ENCODE peak calls at places on chromosomes 11 and 22, in four cellular contexts. One of them, this sample, is unnamed.

GRCh38 chr22:26648011-26648497 is 9.3 kb upstream of the MIAT start:
- DNase-seq in stimulated activated CD8-positive, alpha-beta memory T cell treated with anti-CD3 and anti-CD28 coated beads, Interleukin-15, amount 100 ng/mL, for 4 hours: no peak
- DNase-seq in stimulated activated CD4-positive, alpha-beta T cell treated with anti-CD3 and anti-CD28 coated beads, Interleukin-15, amount 100 ng/mL, for 24 hours: peak
- DNase-seq in ACHN: no peak
- DNase-seq in this sample: no peak

GRCh38 chr22:21569459-21570161 is 2.1 kb downstream of the UBE2L3 start:
- DNase-seq in stimulated activated CD8-positive, alpha-beta memory T cell treated with anti-CD3 and anti-CD28 coated beads, Interleukin-15, amount 100 ng/mL, for 4 hours: no peak
- DNase-seq in stimulated activated CD4-positive, alpha-beta T cell treated with anti-CD3 and anti-CD28 coated beads, Interleukin-15, amount 100 ng/mL, for 24 hours: no peak
- DNase-seq in ACHN: no peak
- DNase-seq in this sample: no peak

GRCh38 chr22:49395617-49396016 is 432.1 kb downstream of the BRD1 start:
- DNase-seq in stimulated activated CD8-positive, alpha-beta memory T cell treated with anti-CD3 and anti-CD28 coated beads, Interleukin-15, amount 100 ng/mL, for 4 hours: no peak
- DNase-seq in stimulated activated CD4-positive, alpha-beta T cell treated with anti-CD3 and anti-CD28 coated beads, Interleukin-15, amount 100 ng/mL, for 24 hours: no peak
- DNase-seq in ACHN: no peak
- DNase-seq in this sample: no peak

GRCh38 chr11:91947215-91947614 is 277.4 kb upstream of the FAT3 start:
- DNase-seq in stimulated activated CD8-positive, alpha-beta memory T cell treated with anti-CD3 and anti-CD28 coated beads, Interleukin-15, amount 100 ng/mL, for 4 hours: no peak
- DNase-seq in stimulated activated CD4-positive, alpha-beta T cell treated with anti-CD3 and anti-CD28 coated beads, Interleukin-15, amount 100 ng/mL, for 24 hours: no peak
- DNase-seq in ACHN: no peak
- DNase-seq in this sample: peak

GRCh38 chr11:13358871-13359270 is 81.3 kb downstream of the BMAL1 start:
- DNase-seq in stimulated activated CD8-positive, alpha-beta memory T cell treated with anti-CD3 and anti-CD28 coated beads, Interleukin-15, amount 100 ng/mL, for 4 hours: no peak
- DNase-seq in stimulated activated CD4-positive, alpha-beta T cell treated with anti-CD3 and anti-CD28 coated beads, Interleukin-15, amount 100 ng/mL, for 24 hours: no peak
- DNase-seq in ACHN: no peak
- DNase-seq in this sample: peak

GRCh38 chr22:42682113-42682851 is 33.1 kb upstream of the CYB5R3 start:
- DNase-seq in stimulated activated CD8-positive, alpha-beta memory T cell treated with anti-CD3 and anti-CD28 coated beads, Interleukin-15, amount 100 ng/mL, for 4 hours: no peak
- DNase-seq in stimulated activated CD4-positive, alpha-beta T cell treated with anti-CD3 and anti-CD28 coated beads, Interleukin-15, amount 100 ng/mL, for 24 hours: no peak
- DNase-seq in ACHN: no peak
- DNase-seq in this sample: no peak

GRCh38 chr11:119728226-119728626 is 774 bp downstream of the NECTIN1 start:
- DNase-seq in stimulated activated CD8-positive, alpha-beta memory T cell treated with anti-CD3 and anti-CD28 coated beads, Interleukin-15, amount 100 ng/mL, for 4 hours: no peak
- DNase-seq in stimulated activated CD4-positive, alpha-beta T cell treated with anti-CD3 and anti-CD28 coated beads, Interleukin-15, amount 100 ng/mL, for 24 hours: peak
- DNase-seq in ACHN: no peak
- DNase-seq in this sample: no peak

GRCh38 chr11:74506823-74507222 is 13.3 kb upstream of the LIPT2 start:
- DNase-seq in stimulated activated CD8-positive, alpha-beta memory T cell treated with anti-CD3 and anti-CD28 coated beads, Interleukin-15, amount 100 ng/mL, for 4 hours: no peak
- DNase-seq in stimulated activated CD4-positive, alpha-beta T cell treated with anti-CD3 and anti-CD28 coated beads, Interleukin-15, amount 100 ng/mL, for 24 hours: no peak
- DNase-seq in ACHN: no peak
- DNase-seq in this sample: no peak

GRCh38 chr11:47071341-47071740 is 105.3 kb downstream of the ARFGAP2 start:
- DNase-seq in stimulated activated CD8-positive, alpha-beta memory T cell treated with anti-CD3 and anti-CD28 coated beads, Interleukin-15, amount 100 ng/mL, for 4 hours: no peak
- DNase-seq in stimulated activated CD4-positive, alpha-beta T cell treated with anti-CD3 and anti-CD28 coated beads, Interleukin-15, amount 100 ng/mL, for 24 hours: no peak
- DNase-seq in ACHN: no peak
- DNase-seq in this sample: no peak

GRCh38 chr11:26248661-26249060 is 83.3 kb upstream of the ANO3 start:
- DNase-seq in stimulated activated CD8-positive, alpha-beta memory T cell treated with anti-CD3 and anti-CD28 coated beads, Interleukin-15, amount 100 ng/mL, for 4 hours: no peak
- DNase-seq in stimulated activated CD4-positive, alpha-beta T cell treated with anti-CD3 and anti-CD28 coated beads, Interleukin-15, amount 100 ng/mL, for 24 hours: no peak
- DNase-seq in ACHN: no peak
- DNase-seq in this sample: no peak

GRCh38 chr22:43099095-43099494 is 9.9 kb upstream of the TTLL1 start:
- DNase-seq in stimulated activated CD8-positive, alpha-beta memory T cell treated with anti-CD3 and anti-CD28 coated beads, Interleukin-15, amount 100 ng/mL, for 4 hours: no peak
- DNase-seq in stimulated activated CD4-positive, alpha-beta T cell treated with anti-CD3 and anti-CD28 coated beads, Interleukin-15, amount 100 ng/mL, for 24 hours: no peak
- DNase-seq in ACHN: no peak
- DNase-seq in this sample: no peak

GRCh38 chr22:46977656-46978343 is 215.3 kb downstream of the TBC1D22A start:
- DNase-seq in stimulated activated CD8-positive, alpha-beta memory T cell treated with anti-CD3 and anti-CD28 coated beads, Interleukin-15, amount 100 ng/mL, for 4 hours: no peak
- DNase-seq in stimulated activated CD4-positive, alpha-beta T cell treated with anti-CD3 and anti-CD28 coated beads, Interleukin-15, amount 100 ng/mL, for 24 hours: no peak
- DNase-seq in ACHN: no peak
- DNase-seq in this sample: no peak

GRCh38 chr11:47912843-47913437 is 64.8 kb upstream of the NUP160 start:
- DNase-seq in stimulated activated CD8-positive, alpha-beta memory T cell treated with anti-CD3 and anti-CD28 coated beads, Interleukin-15, amount 100 ng/mL, for 4 hours: no peak
- DNase-seq in stimulated activated CD4-positive, alpha-beta T cell treated with anti-CD3 and anti-CD28 coated beads, Interleukin-15, amount 100 ng/mL, for 24 hours: no peak
- DNase-seq in ACHN: no peak
- DNase-seq in this sample: no peak

GRCh38 chr11:117181586-117182550 is 3.3 kb downstream of the SIDT2 start:
- DNase-seq in stimulated activated CD8-positive, alpha-beta memory T cell treated with anti-CD3 and anti-CD28 coated beads, Interleukin-15, amount 100 ng/mL, for 4 hours: no peak
- DNase-seq in stimulated activated CD4-positive, alpha-beta T cell treated with anti-CD3 and anti-CD28 coated beads, Interleukin-15, amount 100 ng/mL, for 24 hours: no peak
- DNase-seq in ACHN: no peak
- DNase-seq in this sample: no peak

GRCh38 chr11:117734596-117734995 is 62.4 kb downstream of the DSCAML1 start:
- DNase-seq in stimulated activated CD8-positive, alpha-beta memory T cell treated with anti-CD3 and anti-CD28 coated beads, Interleukin-15, amount 100 ng/mL, for 4 hours: no peak
- DNase-seq in stimulated activated CD4-positive, alpha-beta T cell treated with anti-CD3 and anti-CD28 coated beads, Interleukin-15, amount 100 ng/mL, for 24 hours: no peak
- DNase-seq in ACHN: no peak
- DNase-seq in this sample: no peak

GRCh38 chr11:126197277-126197939 is 14.0 kb downstream of the RPUSD4 start:
- DNase-seq in stimulated activated CD8-positive, alpha-beta memory T cell treated with anti-CD3 and anti-CD28 coated beads, Interleukin-15, amount 100 ng/mL, for 4 hours: no peak
- DNase-seq in stimulated activated CD4-positive, alpha-beta T cell treated with anti-CD3 and anti-CD28 coated beads, Interleukin-15, amount 100 ng/mL, for 24 hours: no peak
- DNase-seq in ACHN: peak
- DNase-seq in this sample: peak

GRCh38 chr11:8009856-8010255 is 22.7 kb downstream of the EIF3F start:
- DNase-seq in stimulated activated CD8-positive, alpha-beta memory T cell treated with anti-CD3 and anti-CD28 coated beads, Interleukin-15, amount 100 ng/mL, for 4 hours: no peak
- DNase-seq in stimulated activated CD4-positive, alpha-beta T cell treated with anti-CD3 and anti-CD28 coated beads, Interleukin-15, amount 100 ng/mL, for 24 hours: no peak
- DNase-seq in ACHN: no peak
- DNase-seq in this sample: no peak

GRCh38 chr11:67389477-67389876 is 2.3 kb upstream of the RAD9A start:
- DNase-seq in stimulated activated CD8-positive, alpha-beta memory T cell treated with anti-CD3 and anti-CD28 coated beads, Interleukin-15, amount 100 ng/mL, for 4 hours: no peak
- DNase-seq in stimulated activated CD4-positive, alpha-beta T cell treated with anti-CD3 and anti-CD28 coated beads, Interleukin-15, amount 100 ng/mL, for 24 hours: peak
- DNase-seq in ACHN: peak
- DNase-seq in this sample: no peak

GRCh38 chr22:32803020-32803758 is 1.7 kb downstream of the TIMP3 start:
- DNase-seq in stimulated activated CD8-positive, alpha-beta memory T cell treated with anti-CD3 and anti-CD28 coated beads, Interleukin-15, amount 100 ng/mL, for 4 hours: no peak
- DNase-seq in stimulated activated CD4-positive, alpha-beta T cell treated with anti-CD3 and anti-CD28 coated beads, Interleukin-15, amount 100 ng/mL, for 24 hours: no peak
- DNase-seq in ACHN: no peak
- DNase-seq in this sample: no peak

GRCh38 chr11:61369372-61370348 is 7.5 kb downstream of the TMEM138 start:
- DNase-seq in stimulated activated CD8-positive, alpha-beta memory T cell treated with anti-CD3 and anti-CD28 coated beads, Interleukin-15, amount 100 ng/mL, for 4 hours: no peak
- DNase-seq in stimulated activated CD4-positive, alpha-beta T cell treated with anti-CD3 and anti-CD28 coated beads, Interleukin-15, amount 100 ng/mL, for 24 hours: no peak
- DNase-seq in ACHN: no peak
- DNase-seq in this sample: no peak

This sample was measured in BJ.